ENCODE peak calls at places on chromosome 17, in eight cellular contexts. N is anterior cingulate cortex; C is transverse colon; I is NAMALWA; V is AG10803; D is fibroblast of the conjunctiva; U is activated CD8-positive, alpha-beta memory T cell treated with anti-CD3 and anti-CD28 coated beads, Interleukin-2, amount 10 ng/mL, durations not matched to agents 7 days and 5 days; O is EL. W is an unnamed sample.

GRCh38 chr17:35167046-35167445 is 19.4 kb downstream of the UNC45B start:
- DNase-seq in V (no peak), I (no peak), D (no peak), U (no peak), N (no peak), O (no peak), C (no peak), W (no peak)

GRCh38 chr17:58336456-58337094 is 8.0 kb upstream of the TSPOAP1 start:
- DNase-seq in V (peak), O (no peak), I (peak), D (no peak), U (peak), C (no peak), N (no peak), W (no peak)

GRCh38 chr17:82933911-82934310 is 94.1 kb upstream of the ZNF750 start:
- DNase-seq in N (no peak), I (no peak), C (peak), V (no peak), U (no peak), D (no peak), O (no peak), W (no peak)

GRCh38 chr17:18946536-18946935 is 5.4 kb upstream of the SLC5A10 start:
- DNase-seq in V (no peak), O (no peak), I (no peak), U (no peak), D (no peak), C (no peak), N (no peak), W (no peak)

GRCh38 chr17:58338907-58339774 is 10.5 kb upstream of the TSPOAP1 start:
- DNase-seq in U (peak), I (peak), N (peak), D (no peak), O (peak), V (peak), C (peak), W (no peak)

GRCh38 chr17:81388612-81389367 is 6.5 kb upstream of the BAHCC1 start:
- DNase-seq in I (no peak), D (no peak), N (peak), O (no peak), V (peak), U (no peak), C (no peak), W (no peak)

GRCh38 chr17:70320642-70321345 is 151.5 kb downstream of the KCNJ2 start:
- DNase-seq in O (no peak), C (peak), U (no peak), N (no peak), D (no peak), I (no peak), V (peak), W (no peak)

GRCh38 chr17:12122091-12122490 is 101.4 kb downstream of the MAP2K4 start:
- DNase-seq in U (no peak), V (peak), D (no peak), I (no peak), C (no peak), O (no peak), N (no peak), W (no peak)

GRCh38 chr17:67548693-67549092 is 169.0 kb upstream of the NOL11 start:
- DNase-seq in V (no peak), O (no peak), U (no peak), I (no peak), N (no peak), D (no peak), C (no peak), W (no peak)

GRCh38 chr17:62911106-62911505 is 54.9 kb upstream of the TANC2 start:
- DNase-seq in C (no peak), U (no peak), O (no peak), D (no peak), I (no peak), V (peak), N (no peak), W (no peak)

GRCh38 chr17:48996696-48997102 is 486 bp upstream of the IGF2BP1 start:
- DNase-seq in I (no peak), D (no peak), O (no peak), V (no peak), C (no peak), U (no peak), N (no peak), W (no peak)

GRCh38 chr17:53626286-53626685 is 196.4 kb upstream of the KIF2B start:
- DNase-seq in D (peak), C (no peak), I (no peak), O (peak), U (no peak), V (peak), N (no peak), W (no peak)

GRCh38 chr17:77439382-77440013 is 298.7 kb downstream of the SEC14L1 start:
- DNase-seq in O (no peak), N (no peak), D (no peak), V (peak), U (no peak), I (no peak), C (no peak), W (no peak)

GRCh38 chr17:56393156-56393555 is 200.3 kb upstream of the NOG start:
- DNase-seq in N (no peak), U (no peak), O (no peak), D (no peak), V (no peak), I (no peak), C (no peak), W (no peak)

W was measured in activated T-helper 9 cell treated with anti-CD3 and anti-CD28 coated beads, Interleukin-2, amount 50 U/mL, for 16 hours.